ENCODE peak calls at places on chromosomes 6 and 20, in nine cellular contexts. One of them, this sample, is unnamed.

GRCh38 chr20:21534453-21534852 is 20.6 kb upstream of the NKX2-2 start:
- DNase-seq in vagina: no peak
- DNase-seq in cardiac muscle cell: no peak
- DNase-seq in MM.1S: peak
- DNase-seq in stomach: no peak
- DNase-seq in psoas muscle: no peak
- DNase-seq in IMR-90: no peak
- DNase-seq in GM12865: no peak
- DNase-seq in BJ: no peak
- DNase-seq in this sample: no peak

GRCh38 chr20:20814685-20815084 is 102.2 kb upstream of the RALGAPA2 start:
- DNase-seq in MM.1S: no peak
- DNase-seq in cardiac muscle cell: no peak
- DNase-seq in vagina: no peak
- DNase-seq in BJ: no peak
- DNase-seq in stomach: no peak
- DNase-seq in GM12865: no peak
- DNase-seq in psoas muscle: no peak
- DNase-seq in IMR-90: no peak
- DNase-seq in this sample: peak

GRCh38 chr6:24064832-24065231 is 61.2 kb upstream of the NRSN1 start:
- DNase-seq in IMR-90: no peak
- DNase-seq in cardiac muscle cell: no peak
- DNase-seq in psoas muscle: no peak
- DNase-seq in MM.1S: no peak
- DNase-seq in BJ: no peak
- DNase-seq in GM12865: no peak
- DNase-seq in vagina: no peak
- DNase-seq in stomach: no peak
- DNase-seq in this sample: no peak

GRCh38 chr6:113672691-113673149 is 184.4 kb upstream of the MARCKS start:
- DNase-seq in vagina: no peak
- DNase-seq in IMR-90: peak
- DNase-seq in GM12865: no peak
- DNase-seq in psoas muscle: peak
- DNase-seq in MM.1S: no peak
- DNase-seq in stomach: peak
- DNase-seq in BJ: no peak
- DNase-seq in cardiac muscle cell: peak
- DNase-seq in this sample: no peak

GRCh38 chr20:17468073-17468840 is 62.9 kb downstream of the BFSP1 start:
- DNase-seq in psoas muscle: no peak
- DNase-seq in IMR-90: no peak
- DNase-seq in vagina: no peak
- DNase-seq in stomach: no peak
- DNase-seq in MM.1S: no peak
- DNase-seq in GM12865: no peak
- DNase-seq in cardiac muscle cell: no peak
- DNase-seq in BJ: no peak
- DNase-seq in this sample: no peak

GRCh38 chr20:48669946-48670630 is 157.7 kb downstream of the PREX1 start:
- DNase-seq in BJ: no peak
- DNase-seq in stomach: no peak
- DNase-seq in MM.1S: no peak
- DNase-seq in vagina: no peak
- DNase-seq in IMR-90: no peak
- DNase-seq in psoas muscle: no peak
- DNase-seq in cardiac muscle cell: no peak
- DNase-seq in GM12865: no peak
- DNase-seq in this sample: no peak

GRCh38 chr6:45613678-45614077 is 235.9 kb upstream of the SUPT3H start:
- DNase-seq in stomach: no peak
- DNase-seq in GM12865: no peak
- DNase-seq in psoas muscle: peak
- DNase-seq in IMR-90: peak
- DNase-seq in cardiac muscle cell: peak
- DNase-seq in MM.1S: no peak
- DNase-seq in vagina: no peak
- DNase-seq in BJ: peak
- DNase-seq in this sample: no peak

GRCh38 chr6:163463795-163464194 is 49.3 kb downstream of the QKI start:
- DNase-seq in vagina: no peak
- DNase-seq in cardiac muscle cell: no peak
- DNase-seq in IMR-90: no peak
- DNase-seq in stomach: no peak
- DNase-seq in MM.1S: no peak
- DNase-seq in psoas muscle: no peak
- DNase-seq in BJ: no peak
- DNase-seq in GM12865: no peak
- DNase-seq in this sample: no peak

GRCh38 chr6:143806282-143807102 is 36.6 kb upstream of the LTV1 start:
- DNase-seq in BJ: no peak
- DNase-seq in GM12865: no peak
- DNase-seq in MM.1S: no peak
- DNase-seq in IMR-90: peak
- DNase-seq in vagina: no peak
- DNase-seq in psoas muscle: no peak
- DNase-seq in cardiac muscle cell: peak
- DNase-seq in stomach: no peak
- DNase-seq in this sample: no peak

GRCh38 chr20:50460608-50461268 is 49.4 kb upstream of the PTPN1 start:
- DNase-seq in BJ: no peak
- DNase-seq in GM12865: peak
- DNase-seq in MM.1S: peak
- DNase-seq in vagina: no peak
- DNase-seq in stomach: peak
- DNase-seq in IMR-90: peak
- DNase-seq in psoas muscle: peak
- DNase-seq in cardiac muscle cell: peak
- DNase-seq in this sample: no peak

DNA sequence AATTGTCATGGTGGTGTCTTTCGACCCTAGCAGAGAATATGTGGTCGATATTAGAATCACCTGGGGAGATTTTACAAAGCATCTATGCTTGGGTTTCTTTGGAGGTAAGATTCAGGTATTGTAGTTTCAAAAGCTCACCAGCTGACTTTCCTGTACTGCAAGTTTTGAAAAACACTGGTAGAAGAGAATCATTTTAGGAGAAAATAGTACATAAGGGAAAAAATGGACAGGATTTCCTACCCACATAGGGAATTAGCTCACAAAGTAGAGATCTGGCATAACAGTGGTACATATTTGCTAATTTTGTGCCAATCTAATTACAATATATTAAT is 27.4 kb upstream of the ABT1 start:
- DNase-seq in stomach: no peak
- DNase-seq in MM.1S: no peak
- DNase-seq in BJ: no peak
- DNase-seq in psoas muscle: no peak
- DNase-seq in GM12865: no peak
- DNase-seq in cardiac muscle cell: no peak
- DNase-seq in vagina: no peak
- DNase-seq in IMR-90: no peak
- DNase-seq in this sample: no peak
- TF ChIP-seq CTCF in stomach: no peak
- TF ChIP-seq CTCF in MM.1S: no peak
- TF ChIP-seq CTCF in BJ: no peak
- TF ChIP-seq CTCF in psoas muscle: no peak
- TF ChIP-seq CTCF in GM12865: no peak
- TF ChIP-seq CTCF in cardiac muscle cell: no peak
- TF ChIP-seq CTCF in vagina: no peak
- TF ChIP-seq CTCF in IMR-90: no peak
- TF ChIP-seq CTCF in this sample: no peak

GRCh38 chr6:106514281-106514885 is 114.9 kb downstream of the RTN4IP1 start:
- DNase-seq in GM12865: no peak
- DNase-seq in MM.1S: no peak
- DNase-seq in psoas muscle: no peak
- DNase-seq in stomach: no peak
- DNase-seq in vagina: no peak
- DNase-seq in BJ: no peak
- DNase-seq in cardiac muscle cell: no peak
- DNase-seq in IMR-90: no peak
- DNase-seq in this sample: no peak
- H3K4me3 ChIP-seq in GM12865: peak
- H3K4me3 ChIP-seq in MM.1S: no peak
- H3K4me3 ChIP-seq in psoas muscle: peak
- H3K4me3 ChIP-seq in stomach: peak
- H3K4me3 ChIP-seq in vagina: peak
- H3K4me3 ChIP-seq in BJ: no peak
- H3K4me3 ChIP-seq in cardiac muscle cell: no peak
- H3K4me3 ChIP-seq in IMR-90: no peak
- H3K4me3 ChIP-seq in this sample: peak

GRCh38 chr20:46308258-46309157 is at the start of gene CDH22:
- DNase-seq in cardiac muscle cell: peak
- DNase-seq in BJ: no peak
- DNase-seq in vagina: no peak
- DNase-seq in psoas muscle: peak
- DNase-seq in IMR-90: peak
- DNase-seq in stomach: peak
- DNase-seq in GM12865: peak
- DNase-seq in MM.1S: no peak
- DNase-seq in this sample: no peak
- TF ChIP-seq CTCF in cardiac muscle cell: peak
- TF ChIP-seq CTCF in BJ: peak
- TF ChIP-seq CTCF in vagina: no peak
- TF ChIP-seq CTCF in psoas muscle: peak
- TF ChIP-seq CTCF in IMR-90: peak
- TF ChIP-seq CTCF in stomach: peak
- TF ChIP-seq CTCF in GM12865: no peak
- TF ChIP-seq CTCF in MM.1S: no peak
- TF ChIP-seq CTCF in this sample: peak

GRCh38 chr6:28589952-28590340 is 64.3 kb downstream of the GPX5 start:
- DNase-seq in GM12865: no peak
- DNase-seq in BJ: no peak
- DNase-seq in stomach: no peak
- DNase-seq in vagina: no peak
- DNase-seq in psoas muscle: no peak
- DNase-seq in IMR-90: no peak
- DNase-seq in cardiac muscle cell: no peak
- DNase-seq in MM.1S: no peak
- DNase-seq in this sample: no peak
- H3K4me3 ChIP-seq in GM12865: no peak
- H3K4me3 ChIP-seq in BJ: peak
- H3K4me3 ChIP-seq in stomach: no peak
- H3K4me3 ChIP-seq in vagina: peak
- H3K4me3 ChIP-seq in psoas muscle: no peak
- H3K4me3 ChIP-seq in IMR-90: peak
- H3K4me3 ChIP-seq in cardiac muscle cell: peak
- H3K4me3 ChIP-seq in MM.1S: no peak
- H3K4me3 ChIP-seq in this sample: peak

GRCh38 chr20:1118336-1119127 is at the start of gene PSMF1:
- DNase-seq in IMR-90: peak
- DNase-seq in vagina: no peak
- DNase-seq in stomach: peak
- DNase-seq in MM.1S: peak
- DNase-seq in psoas muscle: peak
- DNase-seq in GM12865: peak
- DNase-seq in cardiac muscle cell: peak
- DNase-seq in BJ: peak
- DNase-seq in this sample: peak
- TF ChIP-seq CTCF in IMR-90: no peak
- TF ChIP-seq CTCF in vagina: no peak
- TF ChIP-seq CTCF in stomach: no peak
- TF ChIP-seq CTCF in MM.1S: no peak
- TF ChIP-seq CTCF in psoas muscle: peak
- TF ChIP-seq CTCF in GM12865: no peak
- TF ChIP-seq CTCF in cardiac muscle cell: no peak
- TF ChIP-seq CTCF in BJ: no peak
- TF ChIP-seq CTCF in this sample: no peak

DNA sequence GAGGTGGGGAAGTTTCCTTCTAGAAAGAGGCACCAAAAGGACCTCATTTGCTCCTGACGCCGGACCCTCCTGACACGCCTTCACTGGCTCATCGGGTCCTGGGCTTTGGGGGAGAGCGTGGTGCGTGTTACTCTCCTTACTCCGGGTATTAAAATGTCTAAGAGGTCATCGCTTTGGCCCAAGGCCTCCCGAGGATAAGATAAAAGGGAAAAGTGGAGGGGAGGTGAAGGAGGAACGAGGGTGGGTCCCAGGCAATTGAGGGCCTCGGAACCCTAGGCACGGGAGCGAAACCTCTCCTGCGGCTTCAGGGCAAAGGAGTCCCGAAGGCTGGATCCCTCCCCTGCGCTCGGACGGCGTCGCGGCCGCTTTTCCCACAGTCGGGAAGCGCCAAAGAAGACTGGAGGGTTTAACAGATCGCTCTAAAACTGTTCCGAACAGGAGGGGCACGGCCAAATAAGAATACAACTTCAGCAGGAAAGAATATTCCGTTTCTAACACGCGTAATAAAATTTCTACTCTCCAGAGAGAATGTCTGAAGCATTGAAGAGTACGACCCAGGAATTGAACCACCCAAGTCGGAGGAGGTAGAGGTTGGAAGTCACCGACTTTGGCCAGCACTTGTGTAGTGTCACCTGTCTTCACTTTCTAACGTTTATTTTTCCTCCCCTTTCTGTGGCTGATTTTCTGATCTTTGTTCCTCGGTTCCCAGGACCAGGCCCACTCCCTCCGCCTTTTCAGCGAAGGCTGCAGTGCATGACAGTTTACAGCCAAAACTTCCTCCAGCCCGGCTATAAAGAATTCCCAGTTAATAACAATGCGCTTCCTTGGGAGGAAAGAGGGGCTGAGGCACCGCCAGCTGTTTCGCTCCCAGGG is 2.1 kb upstream of the TBXT start:
- DNase-seq in GM12865: no peak
- DNase-seq in BJ: no peak
- DNase-seq in cardiac muscle cell: no peak
- DNase-seq in vagina: no peak
- DNase-seq in psoas muscle: no peak
- DNase-seq in stomach: no peak
- DNase-seq in IMR-90: no peak
- DNase-seq in MM.1S: no peak
- DNase-seq in this sample: no peak
- H3K4me3 ChIP-seq in GM12865: peak
- H3K4me3 ChIP-seq in BJ: no peak
- H3K4me3 ChIP-seq in cardiac muscle cell: no peak
- H3K4me3 ChIP-seq in vagina: no peak
- H3K4me3 ChIP-seq in psoas muscle: no peak
- H3K4me3 ChIP-seq in stomach: no peak
- H3K4me3 ChIP-seq in IMR-90: no peak
- H3K4me3 ChIP-seq in MM.1S: no peak
- H3K4me3 ChIP-seq in this sample: no peak

GRCh38 chr6:149860834-149861602 is 3.1 kb downstream of the LRP11 start:
- DNase-seq in MM.1S: no peak
- DNase-seq in stomach: no peak
- DNase-seq in IMR-90: no peak
- DNase-seq in BJ: no peak
- DNase-seq in vagina: peak
- DNase-seq in cardiac muscle cell: no peak
- DNase-seq in psoas muscle: no peak
- DNase-seq in GM12865: no peak
- DNase-seq in this sample: no peak
- TF ChIP-seq CTCF in MM.1S: no peak
- TF ChIP-seq CTCF in stomach: no peak
- TF ChIP-seq CTCF in IMR-90: peak
- TF ChIP-seq CTCF in BJ: no peak
- TF ChIP-seq CTCF in vagina: no peak
- TF ChIP-seq CTCF in cardiac muscle cell: no peak
- TF ChIP-seq CTCF in psoas muscle: no peak
- TF ChIP-seq CTCF in GM12865: no peak
- TF ChIP-seq CTCF in this sample: no peak

GRCh38 chr6:41755895-41756294 is 8.7 kb upstream of the PGC start:
- DNase-seq in stomach: no peak
- DNase-seq in IMR-90: no peak
- DNase-seq in MM.1S: no peak
- DNase-seq in psoas muscle: no peak
- DNase-seq in BJ: no peak
- DNase-seq in cardiac muscle cell: no peak
- DNase-seq in vagina: no peak
- DNase-seq in GM12865: no peak
- DNase-seq in this sample: no peak
- H3K4me3 ChIP-seq in stomach: no peak
- H3K4me3 ChIP-seq in IMR-90: no peak
- H3K4me3 ChIP-seq in MM.1S: no peak
- H3K4me3 ChIP-seq in psoas muscle: no peak
- H3K4me3 ChIP-seq in BJ: no peak
- H3K4me3 ChIP-seq in cardiac muscle cell: no peak
- H3K4me3 ChIP-seq in vagina: no peak
- H3K4me3 ChIP-seq in GM12865: no peak
- H3K4me3 ChIP-seq in this sample: no peak

This sample was measured in epithelial cell of proximal tubule.